ENCODE peak calls at places on chromosome 11, in six cellular contexts. H is GM12891, W is body of pancreas, V is heart left ventricle, G is tibial nerve, E is esophagus squamous epithelium. I is an unnamed sample.

GRCh38 chr11:113884361-113884836 is 9.0 kb upstream of the USP28 start:
- DNase-seq in E (no peak), G (no peak), V (no peak), W (no peak), H (no peak), I (no peak)

GRCh38 chr11:21110378-21110777 is 441.0 kb downstream of the NELL1 start:
- DNase-seq in W (no peak), H (no peak), E (no peak), G (no peak), V (no peak), I (no peak)

GRCh38 chr11:34915136-34916013 is 804 bp downstream of the APIP start:
- DNase-seq in G (no peak), H (no peak), V (no peak), W (no peak), E (no peak), I (no peak)

GRCh38 chr11:44968510-44968909 is 17.8 kb upstream of the TP53I11 start:
- DNase-seq in H (no peak), W (no peak), V (no peak), E (no peak), G (no peak), I (no peak)

GRCh38 chr11:35852056-35852455 is 91.8 kb upstream of the LDLRAD3 start:
- DNase-seq in V (peak), W (peak), H (no peak), G (peak), E (no peak), I (peak)

GRCh38 chr11:114416441-114416928 is 16.0 kb downstream of the RBM7 start:
- DNase-seq in G (no peak), H (no peak), E (no peak), V (no peak), W (no peak), I (no peak)

GRCh38 chr11:45881708-45882368 is 3.6 kb upstream of the MAPK8IP1 start:
- DNase-seq in G (no peak), E (no peak), V (no peak), W (no peak), H (no peak), I (no peak)

GRCh38 chr11:8209208-8209807 is 40.5 kb upstream of the RIC3 start:
- DNase-seq in H (no peak), V (no peak), G (peak), W (peak), E (no peak), I (no peak)

GRCh38 chr11:113805640-113806039 is 26.0 kb downstream of the CLDN25 start:
- DNase-seq in E (no peak), W (no peak), H (no peak), V (no peak), G (no peak), I (no peak)

GRCh38 chr11:112211556-112211955 is 14.7 kb upstream of the PTS start:
- DNase-seq in H (no peak), G (no peak), V (no peak), W (no peak), E (no peak), I (no peak)

GRCh38 chr11:70871881-70872280 is 380.5 kb downstream of the SHANK2 start:
- DNase-seq in G (no peak), E (no peak), W (no peak), H (no peak), V (no peak), I (peak)

GRCh38 chr11:66466225-66467033 is at the start of gene PELI3:
- DNase-seq in W (peak), E (no peak), G (peak), V (peak), H (peak), I (peak)
- TF ChIP-seq POLR2A in W (no peak), E (no peak), G (no peak), V (peak), H (no peak), I (peak)

DNA sequence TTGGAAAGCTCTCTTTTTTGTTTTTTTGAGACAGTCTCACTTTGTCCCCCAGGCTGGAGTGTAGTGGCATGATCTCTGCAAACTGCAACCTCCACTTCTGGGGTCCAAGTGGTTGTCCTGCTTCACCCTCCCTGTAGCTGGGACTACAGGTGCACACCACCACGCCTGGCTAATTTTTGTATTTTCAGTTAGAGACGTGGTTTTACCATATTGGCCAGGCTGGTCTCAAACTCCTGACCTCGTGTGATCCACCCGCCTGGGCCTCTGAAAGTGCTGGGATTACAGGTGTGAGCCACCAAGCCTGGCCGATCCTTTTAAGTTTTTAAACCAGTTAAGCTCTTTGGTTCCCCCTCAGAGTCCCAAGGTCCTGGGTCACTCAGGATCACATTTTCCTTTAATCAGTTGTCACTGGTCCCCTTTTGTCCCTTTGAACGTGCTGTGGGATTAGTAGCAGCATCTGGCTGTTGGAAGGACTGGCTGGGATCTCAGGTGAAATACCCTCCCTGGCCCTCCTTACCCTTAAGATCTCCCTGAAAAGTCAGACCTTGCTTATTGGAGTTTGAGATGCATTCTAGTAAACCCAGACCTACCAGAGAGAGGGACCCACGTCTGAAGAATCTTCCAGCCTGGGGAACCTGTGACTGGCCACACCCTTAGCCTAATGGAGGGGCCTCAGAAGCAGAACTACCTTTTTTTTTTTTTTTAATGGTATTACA is 8.1 kb downstream of the MALAT1 start:
- DNase-seq in H (no peak), V (peak), W (no peak), G (peak), E (no peak), I (peak)
- TF ChIP-seq POLR2A in H (peak), V (peak), W (peak), G (no peak), E (peak), I (peak)

GRCh38 chr11:67262731-67263675 is 3.3 kb upstream of the GRK2 start:
- DNase-seq in E (no peak), V (peak), H (peak), W (peak), G (peak), I (peak)

GRCh38 chr11:67261942-67262681 is 4.2 kb upstream of the GRK2 start:
- DNase-seq in V (peak), E (no peak), W (no peak), G (no peak), H (no peak), I (peak)

GRCh38 chr11:67264260-67264659 is 2.0 kb upstream of the GRK2 start:
- DNase-seq in V (no peak), E (no peak), W (no peak), H (no peak), G (no peak), I (no peak)

GRCh38 chr11:67260406-67260805 is 5.9 kb upstream of the GRK2 start:
- DNase-seq in E (no peak), W (no peak), V (peak), H (no peak), G (no peak), I (no peak)

GRCh38 chr11:67261635-67261941 is 4.7 kb upstream of the GRK2 start:
- DNase-seq in H (no peak), G (no peak), W (no peak), V (no peak), E (no peak), I (no peak)
- TF ChIP-seq POLR2A in H (no peak), G (no peak), W (no peak), V (no peak), E (no peak), I (no peak)

DNA sequence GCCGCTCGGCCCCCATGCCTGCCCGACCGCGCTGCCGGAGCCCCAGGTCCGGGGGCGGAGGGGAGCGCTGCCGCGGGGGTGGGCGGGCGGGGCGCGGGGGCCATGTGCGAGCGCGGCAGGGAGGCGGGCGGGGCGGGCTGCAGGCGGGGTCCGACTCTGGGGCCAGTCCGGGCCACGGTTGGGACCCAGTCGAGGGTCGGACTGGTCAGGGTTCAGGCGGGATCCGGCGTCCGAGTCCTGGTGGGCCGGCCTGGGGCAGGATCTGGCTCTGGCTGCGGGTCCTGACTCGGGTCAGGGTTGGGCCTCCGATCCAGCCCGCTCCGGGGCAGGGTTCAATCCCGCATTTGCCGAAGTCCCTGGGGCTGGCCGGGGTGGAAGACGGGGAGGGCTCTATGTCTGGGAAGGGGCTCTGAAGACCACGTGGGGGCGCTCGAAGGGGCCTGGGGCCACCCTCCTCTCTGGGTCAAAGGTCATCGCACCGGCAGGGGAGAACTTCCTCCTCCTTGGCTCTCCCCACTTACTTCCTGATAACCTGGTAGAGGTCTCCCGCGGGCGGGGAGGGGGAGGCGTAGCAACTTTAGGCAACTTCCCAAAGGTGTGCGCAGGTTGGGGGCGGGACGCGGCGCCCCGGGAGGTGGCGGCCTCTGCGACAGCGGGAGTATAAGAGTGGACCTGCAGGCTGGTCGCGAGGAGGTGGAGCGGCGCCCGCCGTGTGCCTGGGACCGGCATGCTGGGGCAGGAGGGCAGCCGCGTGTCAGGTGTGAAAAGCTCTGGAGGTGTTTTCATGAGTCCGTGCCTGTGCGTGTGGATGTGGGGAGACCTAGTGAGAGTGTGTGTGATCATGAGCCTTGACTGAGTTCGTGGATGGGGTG is 603 bp downstream of the ESRRA start:
- DNase-seq in W (peak), G (peak), E (peak), V (peak), H (no peak), I (peak)
- TF ChIP-seq POLR2A in W (peak), G (no peak), E (no peak), V (no peak), H (peak), I (peak)

GRCh38 chr11:2313051-2313951 is 11.5 kb downstream of the TSPAN32 start:
- DNase-seq in G (no peak), E (no peak), V (peak), H (no peak), W (no peak), I (peak)
- TF ChIP-seq POLR2A in G (no peak), E (no peak), V (no peak), H (no peak), W (no peak), I (no peak)

DNA sequence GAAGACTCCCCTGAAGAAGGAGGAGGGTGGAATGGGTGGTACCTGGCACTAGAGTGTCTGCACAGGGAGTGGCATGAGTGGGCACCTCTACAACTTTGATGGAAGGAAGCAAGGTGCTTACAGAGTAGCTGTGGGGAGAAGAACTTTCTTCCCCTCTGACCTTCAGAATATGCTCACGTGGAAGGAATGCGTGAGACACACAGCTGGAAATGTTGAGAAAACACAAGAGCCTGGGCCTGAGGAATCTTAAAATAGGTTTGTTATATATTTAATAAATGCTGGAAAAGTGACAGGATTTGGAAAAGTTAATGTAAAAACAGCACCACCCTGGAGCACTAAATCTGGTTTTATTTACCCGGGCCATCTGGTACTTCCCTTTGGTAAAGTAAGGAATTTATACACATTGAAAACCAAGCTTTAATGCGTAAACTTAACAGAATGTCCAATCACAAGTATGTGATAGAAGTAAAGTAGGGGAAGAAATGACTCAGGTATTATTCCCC is 14.0 kb upstream of the AMPD3 start:
- DNase-seq in E (no peak), V (no peak), W (no peak), H (no peak), G (no peak), I (no peak)
- TF ChIP-seq POLR2A in E (no peak), V (no peak), W (no peak), H (no peak), G (no peak), I (no peak)

DNA sequence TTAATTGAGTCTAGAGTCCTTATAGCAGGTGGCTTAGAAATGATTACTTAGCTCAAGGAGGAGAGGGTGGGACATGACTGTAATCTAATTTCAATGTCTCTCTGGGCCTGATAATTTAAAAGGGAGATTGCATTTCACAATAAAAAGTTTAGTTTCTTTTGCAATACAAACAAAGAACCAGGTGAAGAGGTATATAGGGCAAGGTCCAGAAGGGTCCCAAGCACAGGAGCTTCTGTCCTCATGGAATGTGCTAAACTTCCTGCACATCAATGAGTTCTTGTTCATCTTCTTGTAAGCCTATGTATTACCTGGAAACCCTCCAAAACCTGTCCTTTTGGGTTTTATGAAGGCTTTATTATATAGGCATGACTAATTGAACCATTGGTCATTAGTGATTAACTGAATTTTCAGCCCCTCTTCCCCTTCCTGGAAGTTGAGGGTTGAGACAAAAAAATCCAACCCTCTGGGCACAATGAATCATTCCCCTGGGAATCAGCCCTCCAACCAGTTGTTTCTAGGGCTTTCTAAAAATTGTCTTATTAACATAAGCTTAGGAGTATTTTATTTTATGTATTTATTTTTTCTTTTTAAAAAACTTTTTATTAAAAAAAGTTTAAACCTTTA is 37.6 kb downstream of the MS4A2 start:
- DNase-seq in H (no peak), G (no peak), W (no peak), E (no peak), V (no peak), I (no peak)
- TF ChIP-seq POLR2A in H (no peak), G (no peak), W (no peak), E (no peak), V (no peak), I (no peak)

GRCh38 chr11:68326334-68327215 is 14.2 kb downstream of the LRP5 start:
- DNase-seq in H (no peak), W (no peak), V (no peak), E (no peak), G (no peak), I (peak)
- TF ChIP-seq POLR2A in H (no peak), W (no peak), V (no peak), E (no peak), G (no peak), I (no peak)

DNA sequence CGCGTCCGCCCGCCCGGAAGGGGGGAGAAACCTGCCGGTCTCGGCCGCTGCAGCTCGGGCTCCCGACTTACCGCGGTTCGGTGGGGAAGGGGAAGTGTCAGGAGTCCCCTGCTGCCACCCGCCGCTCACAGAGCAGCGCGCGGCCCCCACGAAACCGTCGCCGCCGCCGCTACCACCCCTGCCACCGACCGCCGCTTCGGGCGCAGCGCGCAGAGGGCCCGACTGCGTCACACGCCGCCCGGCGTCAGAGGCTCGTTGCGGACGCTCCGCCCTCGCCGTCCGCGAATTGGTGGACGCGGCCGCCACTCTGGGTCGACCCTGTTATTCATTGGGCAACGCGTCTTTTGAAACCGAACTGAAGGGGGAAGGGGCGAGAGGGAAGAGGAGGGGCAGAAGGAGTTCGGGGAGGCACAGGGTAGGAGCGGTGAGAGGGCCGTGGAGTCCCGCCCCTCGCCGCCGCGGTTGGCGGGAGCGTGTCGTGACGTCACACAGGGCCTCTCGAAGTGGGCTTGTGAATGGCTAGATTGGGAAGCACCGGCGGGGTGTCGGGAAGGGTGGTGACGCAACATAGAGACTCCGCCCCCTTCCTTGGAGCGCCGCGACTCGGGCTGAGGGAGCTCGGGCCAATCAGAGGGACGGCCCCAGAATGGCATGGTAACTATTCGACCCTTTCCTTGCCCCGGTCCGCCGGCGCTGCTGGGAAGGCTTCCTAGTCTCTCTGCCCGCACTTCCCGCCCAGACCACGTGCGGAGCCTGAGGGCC is at the start of gene NUP98:
- DNase-seq in V (peak), E (peak), H (peak), W (peak), G (peak), I (peak)
- TF ChIP-seq POLR2A in V (peak), E (peak), H (peak), W (peak), G (peak), I (peak)

GRCh38 chr11:68213555-68214172 is 568 bp upstream of the KMT5B start:
- DNase-seq in E (peak), H (peak), V (peak), G (peak), W (peak), I (peak)
- TF ChIP-seq POLR2A in E (peak), H (peak), V (peak), G (peak), W (peak), I (peak)

I was measured in transverse colon.